ENCODE peak calls at places on chromosomes 11 and 22, in nine cellular contexts. U is DMS79 treated with DMSO at 0.1 percent for 48 hours; L is K562; M is NCI-H1930; I is substantia nigra; H is activated effector memory CD4-positive, alpha-beta T cell treated with anti-CD3 and anti-CD28 coated beads, Interleukin-2, amount 50 U/mL, for 16 hours; G is HCEC 1CT; Q is T-cell; Z is upper lobe of right lung. J is an unnamed sample.
A peak's percentile ranks its signal among the peaks of the same experiment; 100 is the strongest.

GRCh38 chr11:109302591-109303334 is 119.2 kb upstream of the C11orf87 start:
- DNase-seq in I (no peak), Z (no peak), G (no peak), Q (no peak), H (no peak), U (no peak), M (no peak), L (no peak), J (no peak)

GRCh38 chr11:104191124-104191523 is 27.2 kb upstream of the PDGFD start:
- DNase-seq in G (peak; percentile 62), I (no peak), H (no peak), L (no peak), Z (no peak), Q (no peak), U (no peak), M (no peak), J (no peak)

GRCh38 chr22:38718414-38718813 is 12.7 kb downstream of the GTPBP1 start:
- DNase-seq in G (peak; percentile 76), H (peak; percentile 61), U (no peak), M (no peak), L (no peak), Q (no peak), I (peak; percentile 45), Z (peak; percentile 77), J (no peak)

GRCh38 chr11:79236541-79236971 is 204.3 kb downstream of the TENM4 start:
- DNase-seq in H (no peak), Q (no peak), M (no peak), U (no peak), I (no peak), Z (no peak), L (no peak), G (peak; percentile 53), J (no peak)

GRCh38 chr11:117230286-117230961 is 1.4 kb downstream of the PCSK7 start:
- DNase-seq in Q (peak; percentile 37), H (peak; percentile 75), I (no peak), Z (no peak), U (no peak), M (no peak), G (no peak), L (no peak), J (no peak)

GRCh38 chr11:134950692-134951304 is 538.8 kb upstream of the B3GAT1 start:
- DNase-seq in U (no peak), G (no peak), M (no peak), I (no peak), H (no peak), Z (no peak), L (no peak), Q (no peak), J (no peak)

GRCh38 chr22:49091917-49092545 is 735.6 kb downstream of the BRD1 start:
- DNase-seq in L (no peak), G (no peak), M (no peak), Q (no peak), H (no peak), Z (no peak), U (no peak), I (no peak), J (no peak)

GRCh38 chr11:9017773-9018172 is 14.0 kb upstream of the NRIP3 start:
- DNase-seq in U (no peak), Z (peak; percentile 80), H (no peak), Q (no peak), M (no peak), L (no peak), G (no peak), I (peak; percentile 18), J (no peak)

GRCh38 chr11:638616-639323 is 1.7 kb downstream of the DRD4 start:
- DNase-seq in Q (no peak), L (no peak), M (no peak), G (no peak), Z (no peak), H (no peak), U (no peak), I (no peak), J (no peak)

GRCh38 chr11:24819863-24820434 is 323.1 kb downstream of the LUZP2 start:
- DNase-seq in M (no peak), L (no peak), H (no peak), I (no peak), U (no peak), Q (no peak), Z (no peak), G (no peak), J (no peak)

GRCh38 chr11:94771390-94771789 is 3.2 kb downstream of the AMOTL1 start:
- DNase-seq in M (no peak), L (no peak), U (peak; percentile 25), Q (no peak), H (no peak), Z (no peak), G (no peak), I (no peak), J (no peak)

GRCh38 chr11:93784935-93785360 is 866 bp downstream of the MED17 start:
- DNase-seq in I (no peak), Q (no peak), L (peak; percentile 16), M (no peak), G (peak; percentile 4), Z (no peak), H (no peak), U (peak; percentile 64), J (no peak)

GRCh38 chr22:29269230-29269604 is 1.1 kb downstream of the EWSR1 start:
- DNase-seq in G (no peak), H (peak; percentile 62), L (no peak), Z (no peak), U (peak; percentile 3), Q (no peak), I (no peak), M (no peak), J (no peak)